ENCODE peak calls at places on chromosomes 12 and 14, in eight cellular contexts. One of them, this sample, is unnamed.

GRCh38 chr14:69610859-69611263 is 535 bp upstream of the SUSD6 start:
- DNase-seq in activated CD4-positive, alpha-beta T cell treated with anti-CD3 and anti-CD28 coated beads, Interleukin-2, amount 50 U/mL, for 1 hour: no peak
- DNase-seq in GM13977: no peak
- DNase-seq in breast epithelium: no peak
- DNase-seq in A673: no peak
- DNase-seq in epithelial cell of esophagus: no peak
- DNase-seq in NCI-H2081: no peak
- DNase-seq in ACHN: peak
- DNase-seq in this sample: no peak

GRCh38 chr12:116964004-116964739 is 53.4 kb downstream of the FBXW8 start:
- DNase-seq in NCI-H2081: no peak
- DNase-seq in A673: no peak
- DNase-seq in ACHN: no peak
- DNase-seq in activated CD4-positive, alpha-beta T cell treated with anti-CD3 and anti-CD28 coated beads, Interleukin-2, amount 50 U/mL, for 1 hour: no peak
- DNase-seq in epithelial cell of esophagus: no peak
- DNase-seq in GM13977: no peak
- DNase-seq in breast epithelium: no peak
- DNase-seq in this sample: no peak

GRCh38 chr14:87745507-87746118 is 247.4 kb downstream of the GALC start:
- DNase-seq in GM13977: peak
- DNase-seq in A673: peak
- DNase-seq in activated CD4-positive, alpha-beta T cell treated with anti-CD3 and anti-CD28 coated beads, Interleukin-2, amount 50 U/mL, for 1 hour: no peak
- DNase-seq in breast epithelium: no peak
- DNase-seq in NCI-H2081: no peak
- DNase-seq in ACHN: peak
- DNase-seq in epithelial cell of esophagus: peak
- DNase-seq in this sample: no peak

GRCh38 chr12:120920178-120920577 is 16.0 kb upstream of the SPPL3 start:
- DNase-seq in epithelial cell of esophagus: no peak
- DNase-seq in A673: no peak
- DNase-seq in ACHN: no peak
- DNase-seq in breast epithelium: no peak
- DNase-seq in NCI-H2081: no peak
- DNase-seq in activated CD4-positive, alpha-beta T cell treated with anti-CD3 and anti-CD28 coated beads, Interleukin-2, amount 50 U/mL, for 1 hour: no peak
- DNase-seq in GM13977: no peak
- DNase-seq in this sample: no peak

GRCh38 chr14:67497716-67498115 is 9.2 kb upstream of the TMEM229B start:
- DNase-seq in breast epithelium: no peak
- DNase-seq in activated CD4-positive, alpha-beta T cell treated with anti-CD3 and anti-CD28 coated beads, Interleukin-2, amount 50 U/mL, for 1 hour: no peak
- DNase-seq in A673: no peak
- DNase-seq in NCI-H2081: no peak
- DNase-seq in epithelial cell of esophagus: no peak
- DNase-seq in ACHN: no peak
- DNase-seq in GM13977: no peak
- DNase-seq in this sample: no peak

GRCh38 chr12:22628228-22628627 is 3.3 kb downstream of the ETNK1 start:
- DNase-seq in activated CD4-positive, alpha-beta T cell treated with anti-CD3 and anti-CD28 coated beads, Interleukin-2, amount 50 U/mL, for 1 hour: no peak
- DNase-seq in GM13977: no peak
- DNase-seq in ACHN: no peak
- DNase-seq in A673: no peak
- DNase-seq in NCI-H2081: no peak
- DNase-seq in epithelial cell of esophagus: no peak
- DNase-seq in breast epithelium: no peak
- DNase-seq in this sample: no peak

GRCh38 chr12:31578632-31579031 is 12.3 kb downstream of the DENND5B start:
- DNase-seq in activated CD4-positive, alpha-beta T cell treated with anti-CD3 and anti-CD28 coated beads, Interleukin-2, amount 50 U/mL, for 1 hour: no peak
- DNase-seq in epithelial cell of esophagus: no peak
- DNase-seq in GM13977: no peak
- DNase-seq in A673: no peak
- DNase-seq in NCI-H2081: no peak
- DNase-seq in ACHN: peak
- DNase-seq in breast epithelium: no peak
- DNase-seq in this sample: no peak

GRCh38 chr14:93538411-93538810 is 107.7 kb downstream of the UNC79 start:
- DNase-seq in breast epithelium: no peak
- DNase-seq in ACHN: peak
- DNase-seq in NCI-H2081: no peak
- DNase-seq in GM13977: no peak
- DNase-seq in activated CD4-positive, alpha-beta T cell treated with anti-CD3 and anti-CD28 coated beads, Interleukin-2, amount 50 U/mL, for 1 hour: no peak
- DNase-seq in epithelial cell of esophagus: peak
- DNase-seq in A673: peak
- DNase-seq in this sample: no peak

GRCh38 chr12:6182279-6182898 is 17.8 kb upstream of the CD9 start:
- DNase-seq in A673: no peak
- DNase-seq in epithelial cell of esophagus: peak
- DNase-seq in GM13977: no peak
- DNase-seq in ACHN: no peak
- DNase-seq in breast epithelium: peak
- DNase-seq in NCI-H2081: peak
- DNase-seq in activated CD4-positive, alpha-beta T cell treated with anti-CD3 and anti-CD28 coated beads, Interleukin-2, amount 50 U/mL, for 1 hour: no peak
- DNase-seq in this sample: no peak

GRCh38 chr12:90905691-90906370 is 49.1 kb downstream of the CCER1 start:
- DNase-seq in epithelial cell of esophagus: peak
- DNase-seq in activated CD4-positive, alpha-beta T cell treated with anti-CD3 and anti-CD28 coated beads, Interleukin-2, amount 50 U/mL, for 1 hour: no peak
- DNase-seq in breast epithelium: no peak
- DNase-seq in A673: no peak
- DNase-seq in ACHN: no peak
- DNase-seq in GM13977: no peak
- DNase-seq in NCI-H2081: no peak
- DNase-seq in this sample: no peak

GRCh38 chr14:22973217-22974032 is 8.9 kb downstream of the AJUBA start:
- DNase-seq in A673: peak
- DNase-seq in activated CD4-positive, alpha-beta T cell treated with anti-CD3 and anti-CD28 coated beads, Interleukin-2, amount 50 U/mL, for 1 hour: peak
- DNase-seq in ACHN: peak
- DNase-seq in epithelial cell of esophagus: peak
- DNase-seq in GM13977: peak
- DNase-seq in NCI-H2081: peak
- DNase-seq in breast epithelium: no peak
- DNase-seq in this sample: peak

GRCh38 chr12:49198431-49199155 is 9.7 kb upstream of the TUBA1A start:
- DNase-seq in NCI-H2081: peak
- DNase-seq in activated CD4-positive, alpha-beta T cell treated with anti-CD3 and anti-CD28 coated beads, Interleukin-2, amount 50 U/mL, for 1 hour: no peak
- DNase-seq in ACHN: peak
- DNase-seq in GM13977: no peak
- DNase-seq in epithelial cell of esophagus: peak
- DNase-seq in breast epithelium: no peak
- DNase-seq in A673: peak
- DNase-seq in this sample: no peak

GRCh38 chr12:88854260-88854659 is 274.0 kb upstream of the KITLG start:
- DNase-seq in breast epithelium: no peak
- DNase-seq in activated CD4-positive, alpha-beta T cell treated with anti-CD3 and anti-CD28 coated beads, Interleukin-2, amount 50 U/mL, for 1 hour: no peak
- DNase-seq in GM13977: no peak
- DNase-seq in NCI-H2081: no peak
- DNase-seq in ACHN: peak
- DNase-seq in A673: no peak
- DNase-seq in epithelial cell of esophagus: peak
- DNase-seq in this sample: no peak

GRCh38 chr12:123263196-123263817 is 8.3 kb downstream of the CDK2AP1 start:
- DNase-seq in activated CD4-positive, alpha-beta T cell treated with anti-CD3 and anti-CD28 coated beads, Interleukin-2, amount 50 U/mL, for 1 hour: no peak
- DNase-seq in GM13977: no peak
- DNase-seq in breast epithelium: no peak
- DNase-seq in ACHN: no peak
- DNase-seq in epithelial cell of esophagus: no peak
- DNase-seq in A673: peak
- DNase-seq in NCI-H2081: no peak
- DNase-seq in this sample: no peak

GRCh38 chr14:31194095-31194494 is 13.5 kb downstream of the HECTD1 start:
- DNase-seq in ACHN: no peak
- DNase-seq in activated CD4-positive, alpha-beta T cell treated with anti-CD3 and anti-CD28 coated beads, Interleukin-2, amount 50 U/mL, for 1 hour: no peak
- DNase-seq in A673: no peak
- DNase-seq in epithelial cell of esophagus: no peak
- DNase-seq in GM13977: no peak
- DNase-seq in NCI-H2081: no peak
- DNase-seq in breast epithelium: no peak
- DNase-seq in this sample: no peak

This sample was measured in naive thymus-derived CD4-positive, alpha-beta T cell.